ENCODE peak calls at places on chromosomes 3 and 15, in eight cellular contexts. I is psoas muscle; A is H7; R is GDM1; G is activated CD4-positive, CD25-positive, alpha-beta regulatory T cell treated with anti-CD3 and anti-CD28 coated beads, Interleukin-2, amount 50 U/mL, for 72 hours; O is germinal center; J is cardiac septum; X is NCI-H345. V is an unnamed sample.

GRCh38 chr3:88137836-88138235 is 11.9 kb upstream of the C3orf38 start:
- DNase-seq in O (no peak), G (no peak), A (no peak), X (no peak), J (no peak), I (no peak), R (no peak), V (no peak)

GRCh38 chr15:33442449-33442848 is 131.7 kb downstream of the RYR3 start:
- DNase-seq in J (no peak), O (no peak), I (no peak), A (no peak), G (no peak), R (no peak), X (no peak), V (no peak)

GRCh38 chr3:47890832-47891620 is 88.1 kb downstream of the DHX30 start:
- DNase-seq in J (no peak), X (no peak), G (no peak), R (no peak), O (no peak), I (peak), A (no peak), V (no peak)

GRCh38 chr15:84791763-84792162 is 25.4 kb upstream of the ALPK3 start:
- DNase-seq in G (no peak), I (no peak), O (no peak), X (no peak), A (no peak), J (no peak), R (no peak), V (no peak)

GRCh38 chr15:37095993-37096877 is 4.1 kb downstream of the MEIS2 start:
- DNase-seq in R (no peak), G (no peak), J (no peak), I (no peak), O (no peak), X (no peak), A (peak), V (peak)

GRCh38 chr3:39154323-39155021 is 1.1 kb upstream of the CSRNP1 start:
- DNase-seq in J (no peak), X (no peak), A (peak), I (no peak), R (no peak), O (no peak), G (peak), V (no peak)

GRCh38 chr3:67540198-67540894 is 114.1 kb downstream of the SUCLG2 start:
- DNase-seq in A (no peak), G (no peak), X (no peak), J (no peak), O (no peak), I (no peak), R (no peak), V (no peak)

GRCh38 chr3:158522737-158523136 is 48.3 kb upstream of the MLF1 start:
- DNase-seq in A (no peak), J (no peak), O (no peak), R (no peak), X (no peak), G (no peak), I (no peak), V (no peak)

GRCh38 chr15:68371160-68371559 is 60.8 kb downstream of the ITGA11 start:
- DNase-seq in G (no peak), I (no peak), O (no peak), X (no peak), J (peak), A (no peak), R (no peak), V (no peak)

GRCh38 chr3:62415312-62415791 is 42.0 kb upstream of the FEZF2 start:
- DNase-seq in A (peak), X (peak), J (no peak), I (no peak), O (no peak), G (no peak), R (no peak), V (no peak)

GRCh38 chr15:70777156-70777926 is 14.0 kb upstream of the UACA start:
- DNase-seq in O (no peak), I (no peak), J (no peak), X (no peak), A (no peak), R (no peak), G (no peak), V (no peak)

GRCh38 chr3:170679190-170679589 is 93.3 kb upstream of the SLC7A14 start:
- DNase-seq in I (no peak), O (no peak), R (no peak), G (no peak), A (no peak), X (no peak), J (no peak), V (no peak)

GRCh38 chr15:45116482-45117326 is 2.6 kb downstream of the DUOXA2 start:
- DNase-seq in G (no peak), R (no peak), I (no peak), O (no peak), X (no peak), J (no peak), A (peak), V (no peak)

GRCh38 chr3:18079062-18079461 is 336.6 kb upstream of the TBC1D5 start:
- DNase-seq in I (no peak), A (no peak), J (no peak), R (no peak), X (no peak), G (no peak), O (no peak), V (no peak)